ENCODE peak calls at places on chromosomes 12 and 14, in seven cellular contexts. Q is hepatocyte, V is NCI-H446 treated with DMSO at 0.1 percent for 48 hours, S is choroid plexus epithelial cell, N is NCI-H748 treated with DMSO at 0.1 percent for 48 hours, L is AG20443, A is HEK293T. F is an unnamed sample.

GRCh38 chr12:120229071-120229582 is 28.2 kb upstream of the RPLP0 start:
- DNase-seq in Q (peak), V (no peak), A (no peak), N (no peak), S (peak), L (no peak), F (peak)

GRCh38 chr12:56677680-56678079 is 10.4 kb downstream of the PTGES3 start:
- DNase-seq in S (no peak), V (no peak), Q (no peak), L (no peak), A (no peak), N (no peak), F (no peak)

GRCh38 chr12:105850103-105850968 is 288.4 kb downstream of the NUAK1 start:
- DNase-seq in V (no peak), A (no peak), L (no peak), N (no peak), S (peak), Q (no peak), F (no peak)

GRCh38 chr12:116694653-116695463 is 43.0 kb downstream of the SPRING1 start:
- DNase-seq in L (no peak), V (no peak), A (no peak), Q (no peak), S (no peak), N (no peak), F (no peak)

GRCh38 chr12:47636908-47637780 is 68.7 kb downstream of the RPAP3 start:
- DNase-seq in S (peak), N (peak), L (no peak), A (no peak), Q (peak), V (no peak), F (peak)

GRCh38 chr12:127770123-127770522 is 496.8 kb upstream of the TMEM132C start:
- DNase-seq in L (no peak), S (no peak), Q (no peak), N (no peak), A (no peak), V (no peak), F (no peak)

GRCh38 chr14:26596722-26597030 is 1.2 kb downstream of the NOVA1 start:
- DNase-seq in N (peak), L (no peak), V (no peak), A (no peak), Q (peak), S (no peak), F (peak)

GRCh38 chr14:64541971-64542838 is 1.7 kb downstream of the HSPA2 start:
- DNase-seq in A (no peak), V (no peak), S (no peak), L (no peak), Q (no peak), N (no peak), F (no peak)

GRCh38 chr12:79935624-79936040 is 735 bp upstream of the PPP1R12A start:
- DNase-seq in L (no peak), S (peak), A (peak), V (no peak), N (no peak), Q (no peak), F (no peak)

GRCh38 chr14:43449291-43449690 is 1057.8 kb downstream of the FSCB start:
- DNase-seq in S (peak), V (no peak), Q (no peak), A (no peak), N (peak), L (no peak), F (no peak)

GRCh38 chr14:50038398-50039119 is 77.8 kb downstream of the VCPKMT start:
- DNase-seq in L (peak), V (peak), A (no peak), Q (no peak), S (peak), N (no peak), F (no peak)

GRCh38 chr12:89653-90052 is 23.1 kb downstream of the IQSEC3 start:
- DNase-seq in S (no peak), L (no peak), Q (no peak), A (no peak), N (no peak), V (no peak), F (no peak)